ENCODE peak calls at places on chromosomes 12 and 14, in four cellular contexts. B is stimulated activated CD4-positive, alpha-beta T cell treated with anti-CD3 and anti-CD28 coated beads, Interleukin-15, amount 100 ng/mL, for 1 hour; J is thoracic aorta; O is NCI-H2081. P is an unnamed sample.

GRCh38 chr14:48584031-48584430 is 908.6 kb upstream of the MDGA2 start:
- DNase-seq in B (no peak), J (no peak), O (no peak), P (no peak)

GRCh38 chr14:30957813-30958370 is 67.6 kb upstream of the AP4S1 start:
- DNase-seq in B (no peak), J (no peak), O (no peak), P (no peak)

GRCh38 chr12:112837629-112838191 is 46.2 kb downstream of the RPH3A start:
- DNase-seq in B (no peak), J (no peak), O (no peak), P (no peak)

GRCh38 chr12:73863541-73863940 is 674.1 kb upstream of the ATXN7L3B start:
- DNase-seq in B (no peak), J (no peak), O (no peak), P (no peak)

GRCh38 chr12:19997996-19998395 is 370.3 kb upstream of the PDE3A start:
- DNase-seq in B (no peak), J (no peak), O (no peak), P (no peak)

GRCh38 chr14:66371776-66372175 is 114.4 kb upstream of the CCDC196 start:
- DNase-seq in B (no peak), J (no peak), O (no peak), P (no peak)

GRCh38 chr14:33671556-33671955 is 279.3 kb downstream of the EGLN3 start:
- DNase-seq in B (no peak), J (no peak), O (no peak), P (no peak)

GRCh38 chr12:51686727-51687126 is 95.7 kb downstream of the SCN8A start:
- DNase-seq in B (no peak), J (no peak), O (no peak), P (no peak)

GRCh38 chr14:90299408-90299807 is 32.3 kb downstream of the NRDE2 start:
- DNase-seq in B (no peak), J (no peak), O (no peak), P (no peak)

GRCh38 chr14:64786296-64787149 is 82.3 kb downstream of the PLEKHG3 start:
- DNase-seq in B (no peak), J (no peak), O (no peak), P (no peak)

GRCh38 chr12:40224439-40225291 is at the start of gene LRRK2:
- DNase-seq in B (peak; percentile 2), J (peak; percentile 45), O (peak; percentile 68), P (peak; percentile 70)

GRCh38 chr12:122406701-122407154 is 15.7 kb downstream of the CLIP1 start:
- DNase-seq in B (no peak), J (no peak), O (no peak), P (no peak)

GRCh38 chr12:123660328-123660727 is 10.6 kb upstream of the TCTN2 start:
- DNase-seq in B (no peak), J (no peak), O (no peak), P (no peak)

P was measured in mesothelial cell of epicardium.